ENCODE peak calls at places on chromosome 2, in ten cellular contexts. J is cardiac muscle cell, I is T-helper 9 cell, D is GM23248, N is hypothalamus, F is T-cell, H is IMR-90, S is anterior cingulate cortex, R is body of pancreas, Q is germinal center. K is an unnamed sample.

GRCh38 chr2:217218269-217219140 is 358.6 kb upstream of the TNP1 start:
- DNase-seq in F (no peak), H (peak; percentile 87), I (no peak), R (no peak), Q (no peak), J (peak; percentile 85), N (no peak), S (no peak), D (peak; percentile 84), K (no peak)

GRCh38 chr2:2083113-2083757 is 247.8 kb downstream of the MYT1L start:
- DNase-seq in J (no peak), F (no peak), R (peak; percentile 54), N (no peak), S (no peak), Q (no peak), I (no peak), H (no peak), D (no peak), K (no peak)

GRCh38 chr2:47888581-47889280 is 17.6 kb downstream of the FBXO11 start:
- DNase-seq in J (no peak), R (no peak), Q (no peak), I (no peak), S (no peak), D (peak; percentile 19), N (no peak), F (no peak), H (peak; percentile 64), K (peak; percentile 70)

GRCh38 chr2:216478791-216479190 is 19.9 kb upstream of the RPL37A start:
- DNase-seq in D (no peak), F (no peak), R (no peak), I (no peak), J (no peak), H (no peak), N (no peak), S (no peak), Q (no peak), K (no peak)

GRCh38 chr2:196277002-196277401 is 105.6 kb upstream of the STK17B start:
- DNase-seq in D (peak; percentile 70), F (no peak), R (peak; percentile 8), J (peak; percentile 52), Q (peak; percentile 76), I (no peak), S (no peak), N (no peak), H (peak; percentile 64), K (peak; percentile 51)

GRCh38 chr2:111673526-111673925 is 210.5 kb downstream of the ANAPC1 start:
- DNase-seq in H (no peak), D (no peak), N (no peak), I (no peak), Q (no peak), J (no peak), R (no peak), S (no peak), F (no peak), K (no peak)

GRCh38 chr2:17311771-17312511 is 206.3 kb downstream of the RAD51AP2 start:
- DNase-seq in H (no peak), S (no peak), F (no peak), N (no peak), J (no peak), R (no peak), D (peak; percentile 41), I (no peak), Q (no peak), K (no peak)

GRCh38 chr2:228180126-228181097 is 1.1 kb downstream of the SPHKAP start:
- DNase-seq in N (no peak), H (no peak), Q (no peak), S (no peak), J (no peak), I (no peak), D (peak; percentile 20), F (no peak), R (no peak), K (no peak)

GRCh38 chr2:161088658-161089350 is 71.4 kb upstream of the TANK start:
- DNase-seq in S (no peak), F (no peak), H (no peak), R (no peak), Q (peak; percentile 11), D (no peak), I (no peak), J (no peak), N (no peak), K (no peak)

GRCh38 chr2:15757820-15758586 is 166.3 kb downstream of the DDX1 start:
- DNase-seq in Q (no peak), F (no peak), D (no peak), J (no peak), R (no peak), S (no peak), I (no peak), H (no peak), N (no peak), K (no peak)

GRCh38 chr2:72340665-72341064 is 193.0 kb upstream of the CYP26B1 start:
- DNase-seq in S (no peak), Q (no peak), D (peak; percentile 29), R (no peak), H (no peak), F (no peak), J (no peak), I (no peak), N (no peak), K (no peak)

GRCh38 chr2:134674687-134675086 is 44.1 kb downstream of the TMEM163 start:
- DNase-seq in D (no peak), S (no peak), R (peak; percentile 65), I (no peak), Q (no peak), H (no peak), J (no peak), F (no peak), N (no peak), K (no peak)

GRCh38 chr2:73640537-73640936 is 1.7 kb downstream of the NAT8 start:
- DNase-seq in H (no peak), Q (no peak), R (peak; percentile 61), D (no peak), N (no peak), J (peak; percentile 69), S (no peak), F (no peak), I (no peak), K (no peak)

GRCh38 chr2:100291152-100291970 is 30.9 kb downstream of the LONRF2 start:
- DNase-seq in N (no peak), S (peak; percentile 52), Q (no peak), D (peak; percentile 96), R (peak; percentile 88), H (peak; percentile 99), J (peak; percentile 97), F (no peak), I (peak; percentile 8), K (peak; percentile 75)

GRCh38 chr2:110812726-110813645 is 80.6 kb downstream of the ACOXL start:
- DNase-seq in I (no peak), R (no peak), D (no peak), S (no peak), J (no peak), Q (no peak), H (no peak), N (no peak), F (no peak), K (no peak)

GRCh38 chr2:14633451-14634211 is 1.1 kb downstream of the LRATD1 start:
- DNase-seq in I (no peak), F (no peak), N (no peak), Q (peak; percentile 1), S (no peak), H (no peak), D (no peak), J (no peak), R (no peak), K (no peak)

GRCh38 chr2:238963164-238963969 is 115.5 kb downstream of the TWIST2 start:
- DNase-seq in Q (no peak), F (no peak), I (no peak), R (no peak), N (no peak), S (no peak), J (peak; percentile 35), D (no peak), H (peak; percentile 54), K (no peak)

GRCh38 chr2:240622631-240623235 is 2.5 kb upstream of the GPR35 start:
- DNase-seq in S (no peak), F (peak; percentile 46), N (no peak), I (peak; percentile 46), H (no peak), Q (no peak), R (peak; percentile 38), J (peak; percentile 13), D (no peak), K (peak; percentile 18)

GRCh38 chr2:152354909-152355308 is 19.9 kb downstream of the FMNL2 start:
- DNase-seq in F (no peak), J (no peak), H (no peak), I (no peak), R (no peak), D (peak; percentile 51), S (no peak), Q (no peak), N (no peak), K (no peak)

GRCh38 chr2:193966590-193966989 is 1690.4 kb upstream of the SLC39A10 start:
- DNase-seq in I (no peak), F (no peak), Q (no peak), S (no peak), J (peak; percentile 81), D (peak; percentile 86), R (no peak), H (peak; percentile 0), N (no peak), K (no peak)